ENCODE peak calls at places on chromosomes 16 and 17, in eight cellular contexts. One of them, this sample, is unnamed.
A peak's percentile ranks its signal among the peaks of the same experiment; 100 is the strongest.

GRCh38 chr17:17555906-17556305 is 35.6 kb downstream of the PEMT start:
- DNase-seq in AG04450: no peak
- DNase-seq in activated naive CD4-positive, alpha-beta T cell: no peak
- DNase-seq in stimulated activated CD8-positive, alpha-beta memory T cell treated with anti-CD3 and anti-CD28 coated beads, Interleukin-4, amount 100 ng/mL, for 24 hours: no peak
- DNase-seq in A549: no peak
- DNase-seq in omental fat pad: no peak
- DNase-seq in heart left ventricle: peak; percentile 15
- DNase-seq in hepatic stellate cell: no peak
- DNase-seq in this sample: no peak

GRCh38 chr17:77373298-77374169 is 232.8 kb downstream of the SEC14L1 start:
- DNase-seq in stimulated activated CD8-positive, alpha-beta memory T cell treated with anti-CD3 and anti-CD28 coated beads, Interleukin-4, amount 100 ng/mL, for 24 hours: no peak
- DNase-seq in A549: no peak
- DNase-seq in AG04450: no peak
- DNase-seq in activated naive CD4-positive, alpha-beta T cell: no peak
- DNase-seq in hepatic stellate cell: no peak
- DNase-seq in omental fat pad: no peak
- DNase-seq in heart left ventricle: no peak
- DNase-seq in this sample: peak; percentile 42

GRCh38 chr16:50281391-50282009 is 15.1 kb downstream of the ADCY7 start:
- DNase-seq in A549: no peak
- DNase-seq in hepatic stellate cell: no peak
- DNase-seq in omental fat pad: no peak
- DNase-seq in stimulated activated CD8-positive, alpha-beta memory T cell treated with anti-CD3 and anti-CD28 coated beads, Interleukin-4, amount 100 ng/mL, for 24 hours: no peak
- DNase-seq in heart left ventricle: peak; percentile 28
- DNase-seq in activated naive CD4-positive, alpha-beta T cell: no peak
- DNase-seq in AG04450: no peak
- DNase-seq in this sample: no peak

GRCh38 chr16:31082368-31083045 is 6.2 kb downstream of the PRSS53 start:
- DNase-seq in heart left ventricle: no peak
- DNase-seq in activated naive CD4-positive, alpha-beta T cell: no peak
- DNase-seq in omental fat pad: no peak
- DNase-seq in hepatic stellate cell: no peak
- DNase-seq in AG04450: no peak
- DNase-seq in stimulated activated CD8-positive, alpha-beta memory T cell treated with anti-CD3 and anti-CD28 coated beads, Interleukin-4, amount 100 ng/mL, for 24 hours: no peak
- DNase-seq in A549: no peak
- DNase-seq in this sample: no peak

GRCh38 chr17:75404739-75405364 is 626 bp downstream of the GRB2 start:
- DNase-seq in hepatic stellate cell: peak; percentile 37
- DNase-seq in activated naive CD4-positive, alpha-beta T cell: peak; percentile 30
- DNase-seq in stimulated activated CD8-positive, alpha-beta memory T cell treated with anti-CD3 and anti-CD28 coated beads, Interleukin-4, amount 100 ng/mL, for 24 hours: peak; percentile 40
- DNase-seq in AG04450: no peak
- DNase-seq in heart left ventricle: peak; percentile 34
- DNase-seq in omental fat pad: no peak
- DNase-seq in A549: peak; percentile 42
- DNase-seq in this sample: peak; percentile 34

GRCh38 chr17:60920107-60920506 is 242.5 kb downstream of the BCAS3 start:
- DNase-seq in omental fat pad: no peak
- DNase-seq in hepatic stellate cell: no peak
- DNase-seq in A549: no peak
- DNase-seq in stimulated activated CD8-positive, alpha-beta memory T cell treated with anti-CD3 and anti-CD28 coated beads, Interleukin-4, amount 100 ng/mL, for 24 hours: no peak
- DNase-seq in heart left ventricle: no peak
- DNase-seq in AG04450: no peak
- DNase-seq in activated naive CD4-positive, alpha-beta T cell: no peak
- DNase-seq in this sample: no peak

GRCh38 chr16:89315271-89315670 is 97.8 kb downstream of the ZNF778 start:
- DNase-seq in AG04450: no peak
- DNase-seq in A549: no peak
- DNase-seq in activated naive CD4-positive, alpha-beta T cell: no peak
- DNase-seq in heart left ventricle: peak; percentile 27
- DNase-seq in stimulated activated CD8-positive, alpha-beta memory T cell treated with anti-CD3 and anti-CD28 coated beads, Interleukin-4, amount 100 ng/mL, for 24 hours: no peak
- DNase-seq in hepatic stellate cell: no peak
- DNase-seq in omental fat pad: no peak
- DNase-seq in this sample: no peak

GRCh38 chr16:19933740-19934139 is 49.1 kb upstream of the GPRC5B start:
- DNase-seq in A549: no peak
- DNase-seq in activated naive CD4-positive, alpha-beta T cell: no peak
- DNase-seq in heart left ventricle: no peak
- DNase-seq in stimulated activated CD8-positive, alpha-beta memory T cell treated with anti-CD3 and anti-CD28 coated beads, Interleukin-4, amount 100 ng/mL, for 24 hours: no peak
- DNase-seq in omental fat pad: no peak
- DNase-seq in AG04450: no peak
- DNase-seq in hepatic stellate cell: no peak
- DNase-seq in this sample: no peak

GRCh38 chr16:85425061-85425662 is 188.0 kb upstream of the GSE1 start:
- DNase-seq in A549: no peak
- DNase-seq in hepatic stellate cell: no peak
- DNase-seq in stimulated activated CD8-positive, alpha-beta memory T cell treated with anti-CD3 and anti-CD28 coated beads, Interleukin-4, amount 100 ng/mL, for 24 hours: no peak
- DNase-seq in activated naive CD4-positive, alpha-beta T cell: no peak
- DNase-seq in AG04450: no peak
- DNase-seq in heart left ventricle: peak; percentile 11
- DNase-seq in omental fat pad: no peak
- DNase-seq in this sample: no peak

GRCh38 chr17:4747847-4748246 is 8.1 kb upstream of the CXCL16 start:
- DNase-seq in AG04450: no peak
- DNase-seq in omental fat pad: no peak
- DNase-seq in activated naive CD4-positive, alpha-beta T cell: no peak
- DNase-seq in stimulated activated CD8-positive, alpha-beta memory T cell treated with anti-CD3 and anti-CD28 coated beads, Interleukin-4, amount 100 ng/mL, for 24 hours: no peak
- DNase-seq in A549: no peak
- DNase-seq in hepatic stellate cell: no peak
- DNase-seq in heart left ventricle: no peak
- DNase-seq in this sample: no peak